ENCODE peak calls at places on chromosomes 1 and 21, in eight cellular contexts. One of them, this sample, is unnamed.

GRCh38 chr1:51928896-51929295 is 50.4 kb upstream of the NRDC start:
- DNase-seq in EL: peak; percentile 30
- DNase-seq in AG08395: no peak
- DNase-seq in lower leg skin: no peak
- DNase-seq in IMR-90: peak; percentile 19
- DNase-seq in SJCRH30: no peak
- DNase-seq in activated CD8-positive, alpha-beta memory T cell treated with anti-CD3 and anti-CD28 coated beads, Interleukin-2, amount 10 ng/mL, durations not matched to agents 7 days and 5 days: no peak
- DNase-seq in SJSA1: no peak
- DNase-seq in this sample: no peak

GRCh38 chr21:41170442-41170841 is 2.5 kb downstream of the BACE2 start:
- DNase-seq in EL: peak; percentile 39
- DNase-seq in AG08395: peak; percentile 52
- DNase-seq in lower leg skin: no peak
- DNase-seq in IMR-90: peak; percentile 34
- DNase-seq in SJCRH30: no peak
- DNase-seq in activated CD8-positive, alpha-beta memory T cell treated with anti-CD3 and anti-CD28 coated beads, Interleukin-2, amount 10 ng/mL, durations not matched to agents 7 days and 5 days: no peak
- DNase-seq in SJSA1: no peak
- DNase-seq in this sample: peak; percentile 37

GRCh38 chr1:42008264-42008663 is 89.5 kb upstream of the HIVEP3 start:
- DNase-seq in EL: no peak
- DNase-seq in AG08395: no peak
- DNase-seq in lower leg skin: no peak
- DNase-seq in IMR-90: no peak
- DNase-seq in SJCRH30: no peak
- DNase-seq in activated CD8-positive, alpha-beta memory T cell treated with anti-CD3 and anti-CD28 coated beads, Interleukin-2, amount 10 ng/mL, durations not matched to agents 7 days and 5 days: no peak
- DNase-seq in SJSA1: no peak
- DNase-seq in this sample: no peak

GRCh38 chr1:23528245-23528978 is 2.6 kb downstream of the E2F2 start:
- DNase-seq in EL: peak; percentile 87
- DNase-seq in AG08395: peak; percentile 85
- DNase-seq in lower leg skin: peak; percentile 89
- DNase-seq in IMR-90: peak; percentile 46
- DNase-seq in SJCRH30: peak; percentile 98
- DNase-seq in activated CD8-positive, alpha-beta memory T cell treated with anti-CD3 and anti-CD28 coated beads, Interleukin-2, amount 10 ng/mL, durations not matched to agents 7 days and 5 days: peak; percentile 94
- DNase-seq in SJSA1: peak; percentile 95
- DNase-seq in this sample: no peak

GRCh38 chr21:39523398-39523797 is 71.6 kb downstream of the SH3BGR start:
- DNase-seq in EL: no peak
- DNase-seq in AG08395: no peak
- DNase-seq in lower leg skin: no peak
- DNase-seq in IMR-90: no peak
- DNase-seq in SJCRH30: no peak
- DNase-seq in activated CD8-positive, alpha-beta memory T cell treated with anti-CD3 and anti-CD28 coated beads, Interleukin-2, amount 10 ng/mL, durations not matched to agents 7 days and 5 days: no peak
- DNase-seq in SJSA1: no peak
- DNase-seq in this sample: no peak

GRCh38 chr1:28180310-28181305 is 4.1 kb upstream of the PTAFR start:
- DNase-seq in EL: no peak
- DNase-seq in AG08395: no peak
- DNase-seq in lower leg skin: no peak
- DNase-seq in IMR-90: no peak
- DNase-seq in SJCRH30: no peak
- DNase-seq in activated CD8-positive, alpha-beta memory T cell treated with anti-CD3 and anti-CD28 coated beads, Interleukin-2, amount 10 ng/mL, durations not matched to agents 7 days and 5 days: no peak
- DNase-seq in SJSA1: no peak
- DNase-seq in this sample: no peak

GRCh38 chr1:16396591-16396990 is 29.5 kb downstream of the SZRD1 start:
- DNase-seq in EL: peak; percentile 81
- DNase-seq in AG08395: peak; percentile 84
- DNase-seq in lower leg skin: peak; percentile 67
- DNase-seq in IMR-90: peak; percentile 84
- DNase-seq in SJCRH30: peak; percentile 59
- DNase-seq in activated CD8-positive, alpha-beta memory T cell treated with anti-CD3 and anti-CD28 coated beads, Interleukin-2, amount 10 ng/mL, durations not matched to agents 7 days and 5 days: no peak
- DNase-seq in SJSA1: no peak
- DNase-seq in this sample: peak; percentile 39

GRCh38 chr1:72166426-72166825 is 115.9 kb downstream of the NEGR1 start:
- DNase-seq in EL: no peak
- DNase-seq in AG08395: no peak
- DNase-seq in lower leg skin: no peak
- DNase-seq in IMR-90: no peak
- DNase-seq in SJCRH30: no peak
- DNase-seq in activated CD8-positive, alpha-beta memory T cell treated with anti-CD3 and anti-CD28 coated beads, Interleukin-2, amount 10 ng/mL, durations not matched to agents 7 days and 5 days: no peak
- DNase-seq in SJSA1: no peak
- DNase-seq in this sample: no peak

GRCh38 chr21:21052672-21053071 is 54.5 kb downstream of the NCAM2 start:
- DNase-seq in EL: no peak
- DNase-seq in AG08395: no peak
- DNase-seq in lower leg skin: no peak
- DNase-seq in IMR-90: no peak
- DNase-seq in SJCRH30: no peak
- DNase-seq in activated CD8-positive, alpha-beta memory T cell treated with anti-CD3 and anti-CD28 coated beads, Interleukin-2, amount 10 ng/mL, durations not matched to agents 7 days and 5 days: no peak
- DNase-seq in SJSA1: no peak
- DNase-seq in this sample: no peak

GRCh38 chr1:225891229-225891972 is 2.5 kb upstream of the LEFTY1 start:
- DNase-seq in EL: no peak
- DNase-seq in AG08395: no peak
- DNase-seq in lower leg skin: no peak
- DNase-seq in IMR-90: no peak
- DNase-seq in SJCRH30: peak; percentile 83
- DNase-seq in activated CD8-positive, alpha-beta memory T cell treated with anti-CD3 and anti-CD28 coated beads, Interleukin-2, amount 10 ng/mL, durations not matched to agents 7 days and 5 days: no peak
- DNase-seq in SJSA1: no peak
- DNase-seq in this sample: no peak